ENCODE peak calls at places on chromosomes 4 and X, in ten cellular contexts. M, S, O, A, B, R, F, N, L and Y are unnamed samples.
A peak's percentile ranks its signal among the peaks of the same experiment; 100 is the strongest.

GRCh38 chr4:91502365-91502764 is 801.4 kb upstream of the GRID2 start:
- DNase-seq in N (no peak), M (no peak), S (peak; percentile 61), B (no peak), L (peak; percentile 16), R (no peak), A (no peak), F (no peak), O (no peak), Y (peak; percentile 47)

GRCh38 chr4:16765549-16765948 is 132.9 kb downstream of the LDB2 start:
- DNase-seq in L (no peak), N (no peak), F (no peak), M (no peak), O (no peak), R (no peak), S (no peak), A (no peak), B (no peak), Y (no peak)

GRCh38 chr4:186688150-186688943 is 35.3 kb downstream of the FAT1 start:
- DNase-seq in N (no peak), O (no peak), F (no peak), B (no peak), L (no peak), M (no peak), R (no peak), S (no peak), A (no peak), Y (no peak)

GRCh38 chr4:89482926-89483595 is 175.5 kb upstream of the GPRIN3 start:
- DNase-seq in S (no peak), L (no peak), R (no peak), B (no peak), F (no peak), A (no peak), O (peak; percentile 37), N (no peak), M (no peak), Y (no peak)

GRCh38 chrX:111100191-111100590 is 4.2 kb downstream of the PAK3 start:
- DNase-seq in N (no peak), S (peak; percentile 66), R (peak; percentile 5), O (peak; percentile 26), B (peak; percentile 7), M (no peak), L (peak; percentile 49), A (no peak), F (no peak), Y (peak; percentile 71)

GRCh38 chr4:148284526-148285193 is 157.6 kb downstream of the NR3C2 start:
- DNase-seq in F (no peak), L (no peak), A (no peak), O (peak; percentile 62), N (no peak), M (no peak), S (peak; percentile 20), R (no peak), B (no peak), Y (peak; percentile 51)

GRCh38 chr4:161404346-161405110 is 759.3 kb downstream of the FSTL5 start:
- DNase-seq in O (no peak), F (no peak), R (peak; percentile 17), B (no peak), S (no peak), A (no peak), M (no peak), N (no peak), L (no peak), Y (no peak)

GRCh38 chr4:73315091-73315490 is 56.5 kb upstream of the ANKRD17 start:
- DNase-seq in M (no peak), S (no peak), O (no peak), L (no peak), N (no peak), F (no peak), R (no peak), A (no peak), B (no peak), Y (no peak)